ENCODE peak calls at places on chromosomes 16 and 17, in ten cellular contexts. One of them, this sample, is unnamed. For H3K27me3 and H3K4me1, the result is how much of the 10 kb centered on the place peaks cover.

GRCh38 chr17:28493467-28493866 is 12.7 kb upstream of the FOXN1 start:
- DNase-seq in HCT116: no peak
- DNase-seq in Panc1: no peak
- DNase-seq in GM12878: no peak
- DNase-seq in transverse colon: no peak
- DNase-seq in GM23338: no peak
- DNase-seq in SK-N-SH: no peak
- DNase-seq in sigmoid colon: no peak
- DNase-seq in stomach: no peak
- DNase-seq in spleen: no peak
- DNase-seq in this sample: no peak

GRCh38 chr16:19418200-19418599 is 517 bp downstream of the TMC5 start:
- DNase-seq in HCT116: no peak
- DNase-seq in Panc1: no peak
- DNase-seq in GM12878: no peak
- DNase-seq in transverse colon: no peak
- DNase-seq in GM23338: no peak
- DNase-seq in SK-N-SH: no peak
- DNase-seq in sigmoid colon: no peak
- DNase-seq in stomach: no peak
- DNase-seq in spleen: no peak
- DNase-seq in this sample: no peak

GRCh38 chr17:7403043-7403901 is 625 bp downstream of the TMEM256 start:
- DNase-seq in HCT116: peak
- DNase-seq in Panc1: no peak
- DNase-seq in GM12878: no peak
- DNase-seq in transverse colon: peak
- DNase-seq in GM23338: peak
- DNase-seq in SK-N-SH: peak
- DNase-seq in sigmoid colon: peak
- DNase-seq in stomach: peak
- DNase-seq in spleen: peak
- DNase-seq in this sample: no peak

GRCh38 chr16:50093607-50094570 is 28.1 kb downstream of the HEATR3 start:
- DNase-seq in HCT116: no peak
- DNase-seq in Panc1: no peak
- DNase-seq in GM12878: no peak
- DNase-seq in transverse colon: peak
- DNase-seq in GM23338: no peak
- DNase-seq in SK-N-SH: no peak
- DNase-seq in sigmoid colon: peak
- DNase-seq in stomach: peak
- DNase-seq in spleen: no peak
- DNase-seq in this sample: peak

GRCh38 chr17:75340636-75341035 is 51.4 kb upstream of the SLC25A19 start:
- DNase-seq in HCT116: no peak
- DNase-seq in Panc1: no peak
- DNase-seq in GM12878: no peak
- DNase-seq in transverse colon: no peak
- DNase-seq in GM23338: no peak
- DNase-seq in SK-N-SH: no peak
- DNase-seq in sigmoid colon: no peak
- DNase-seq in stomach: no peak
- DNase-seq in spleen: no peak
- DNase-seq in this sample: no peak

GRCh38 chr16:86080131-86080875 is 181.3 kb downstream of the IRF8 start:
- DNase-seq in HCT116: no peak
- DNase-seq in Panc1: no peak
- DNase-seq in GM12878: no peak
- DNase-seq in transverse colon: no peak
- DNase-seq in GM23338: no peak
- DNase-seq in SK-N-SH: no peak
- DNase-seq in sigmoid colon: peak
- DNase-seq in stomach: no peak
- DNase-seq in spleen: peak
- DNase-seq in this sample: peak

GRCh38 chr16:97822-98221 is 19.8 kb downstream of the MPG start:
- DNase-seq in HCT116: no peak
- DNase-seq in Panc1: no peak
- DNase-seq in GM12878: no peak
- DNase-seq in transverse colon: no peak
- DNase-seq in GM23338: no peak
- DNase-seq in SK-N-SH: no peak
- DNase-seq in sigmoid colon: no peak
- DNase-seq in stomach: no peak
- DNase-seq in spleen: peak
- DNase-seq in this sample: no peak

GRCh38 chr17:4839965-4840892 is 7.1 kb downstream of the MINK1 start:
- DNase-seq in HCT116: no peak
- DNase-seq in Panc1: no peak
- DNase-seq in GM12878: no peak
- DNase-seq in transverse colon: no peak
- DNase-seq in GM23338: no peak
- DNase-seq in SK-N-SH: no peak
- DNase-seq in sigmoid colon: no peak
- DNase-seq in stomach: no peak
- DNase-seq in spleen: no peak
- DNase-seq in this sample: no peak

GRCh38 chr17:42653179-42654124 is 5.6 kb upstream of the TUBG2 start:
- DNase-seq in HCT116: no peak
- DNase-seq in Panc1: no peak
- DNase-seq in GM12878: no peak
- DNase-seq in transverse colon: peak
- DNase-seq in GM23338: peak
- DNase-seq in SK-N-SH: peak
- DNase-seq in sigmoid colon: peak
- DNase-seq in stomach: no peak
- DNase-seq in spleen: no peak
- DNase-seq in this sample: no peak

GRCh38 chr16:49967012-49967559 is 57.9 kb upstream of the CNEP1R1 start:
- DNase-seq in HCT116: no peak
- DNase-seq in Panc1: no peak
- DNase-seq in GM12878: no peak
- DNase-seq in transverse colon: no peak
- DNase-seq in GM23338: no peak
- DNase-seq in SK-N-SH: peak
- DNase-seq in sigmoid colon: no peak
- DNase-seq in stomach: no peak
- DNase-seq in spleen: no peak
- DNase-seq in this sample: no peak

GRCh38 chr17:5023588-5024147 is 11.6 kb downstream of the SLC52A1 start:
- DNase-seq in HCT116: no peak
- DNase-seq in Panc1: no peak
- DNase-seq in GM12878: no peak
- DNase-seq in transverse colon: no peak
- DNase-seq in GM23338: no peak
- DNase-seq in SK-N-SH: no peak
- DNase-seq in sigmoid colon: no peak
- DNase-seq in stomach: no peak
- DNase-seq in spleen: no peak
- DNase-seq in this sample: no peak

GRCh38 chr17:78716814-78717393 is 65.2 kb downstream of the CYTH1 start:
- DNase-seq in HCT116: no peak
- DNase-seq in Panc1: no peak
- DNase-seq in GM12878: no peak
- DNase-seq in transverse colon: peak
- DNase-seq in GM23338: peak
- DNase-seq in SK-N-SH: peak
- DNase-seq in sigmoid colon: peak
- DNase-seq in stomach: peak
- DNase-seq in spleen: peak
- DNase-seq in this sample: peak
- TF ChIP-seq POLR2AphosphoS5 in HCT116: no peak
- TF ChIP-seq POLR2AphosphoS5 in Panc1: no peak
- TF ChIP-seq POLR2AphosphoS5 in GM12878: peak
- TF ChIP-seq POLR2AphosphoS5 in transverse colon: peak
- TF ChIP-seq POLR2AphosphoS5 in GM23338: no peak
- TF ChIP-seq POLR2AphosphoS5 in SK-N-SH: peak
- TF ChIP-seq POLR2AphosphoS5 in sigmoid colon: peak
- TF ChIP-seq POLR2AphosphoS5 in stomach: no peak
- TF ChIP-seq POLR2AphosphoS5 in spleen: peak
- TF ChIP-seq POLR2AphosphoS5 in this sample: peak

GRCh38 chr17:63436523-63437110 is 9.5 kb downstream of the CYB561 start:
- DNase-seq in HCT116: peak
- DNase-seq in Panc1: no peak
- DNase-seq in GM12878: no peak
- DNase-seq in transverse colon: no peak
- DNase-seq in GM23338: peak
- DNase-seq in SK-N-SH: peak
- DNase-seq in sigmoid colon: no peak
- DNase-seq in stomach: peak
- DNase-seq in spleen: no peak
- DNase-seq in this sample: no peak

GRCh38 chr17:63435681-63436522 is 10.2 kb downstream of the CYB561 start:
- DNase-seq in HCT116: no peak
- DNase-seq in Panc1: no peak
- DNase-seq in GM12878: no peak
- DNase-seq in transverse colon: peak
- DNase-seq in GM23338: peak
- DNase-seq in SK-N-SH: peak
- DNase-seq in sigmoid colon: no peak
- DNase-seq in stomach: peak
- DNase-seq in spleen: no peak
- DNase-seq in this sample: peak

GRCh38 chr17:63433746-63434591 is 12.1 kb downstream of the CYB561 start:
- DNase-seq in HCT116: no peak
- DNase-seq in Panc1: no peak
- DNase-seq in GM12878: no peak
- DNase-seq in transverse colon: peak
- DNase-seq in GM23338: no peak
- DNase-seq in SK-N-SH: peak
- DNase-seq in sigmoid colon: peak
- DNase-seq in stomach: peak
- DNase-seq in spleen: peak
- DNase-seq in this sample: peak

GRCh38 chr17:63437287-63438091 is 8.6 kb downstream of the CYB561 start:
- DNase-seq in HCT116: no peak
- DNase-seq in Panc1: no peak
- DNase-seq in GM12878: no peak
- DNase-seq in transverse colon: no peak
- DNase-seq in GM23338: no peak
- DNase-seq in SK-N-SH: peak
- DNase-seq in sigmoid colon: no peak
- DNase-seq in stomach: peak
- DNase-seq in spleen: no peak
- DNase-seq in this sample: no peak

DNA sequence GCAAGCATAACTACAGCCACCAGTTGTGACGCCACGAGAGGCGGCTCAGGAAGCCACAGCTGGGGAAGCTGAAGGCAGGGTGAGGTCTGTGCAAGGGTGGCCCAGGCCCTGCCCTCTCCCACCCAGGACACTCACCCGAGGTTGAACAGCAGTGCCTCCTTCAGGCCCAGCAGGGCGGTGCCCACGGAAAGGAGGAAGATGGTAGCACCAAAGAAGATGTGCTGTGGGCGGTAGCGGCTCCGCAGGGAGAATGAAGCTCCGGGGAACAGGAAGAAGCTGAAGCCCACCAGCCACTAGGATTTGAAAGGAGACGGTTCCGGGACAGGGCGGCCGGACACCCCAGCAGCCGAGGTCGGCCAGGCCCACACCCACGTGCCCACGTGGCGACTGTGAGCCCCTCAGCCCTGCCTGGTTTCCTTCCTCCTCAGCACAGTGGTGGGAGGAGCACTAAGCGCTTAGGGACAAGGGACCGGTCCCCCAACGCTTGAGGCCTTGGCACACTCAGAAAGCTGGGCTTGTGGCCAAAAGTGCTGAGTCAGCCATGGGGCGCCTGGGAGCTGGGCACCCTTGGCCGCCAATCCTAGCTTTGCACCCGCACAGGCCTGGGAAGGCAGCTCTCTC is 11.0 kb downstream of the CYB561 start:
- DNase-seq in HCT116: peak
- DNase-seq in Panc1: no peak
- DNase-seq in GM12878: no peak
- DNase-seq in transverse colon: peak
- DNase-seq in GM23338: no peak
- DNase-seq in SK-N-SH: peak
- DNase-seq in sigmoid colon: peak
- DNase-seq in stomach: peak
- DNase-seq in spleen: no peak
- DNase-seq in this sample: peak
- H3K27me3 ChIP-seq in HCT116: under half
- H3K27me3 ChIP-seq in Panc1: under half
- H3K27me3 ChIP-seq in GM12878: under half
- H3K27me3 ChIP-seq in transverse colon: under half
- H3K27me3 ChIP-seq in GM23338: under half
- H3K27me3 ChIP-seq in SK-N-SH: under half
- H3K27me3 ChIP-seq in sigmoid colon: under half
- H3K27me3 ChIP-seq in stomach: under half
- H3K27me3 ChIP-seq in spleen: under half
- H3K27me3 ChIP-seq in this sample: under half

DNA sequence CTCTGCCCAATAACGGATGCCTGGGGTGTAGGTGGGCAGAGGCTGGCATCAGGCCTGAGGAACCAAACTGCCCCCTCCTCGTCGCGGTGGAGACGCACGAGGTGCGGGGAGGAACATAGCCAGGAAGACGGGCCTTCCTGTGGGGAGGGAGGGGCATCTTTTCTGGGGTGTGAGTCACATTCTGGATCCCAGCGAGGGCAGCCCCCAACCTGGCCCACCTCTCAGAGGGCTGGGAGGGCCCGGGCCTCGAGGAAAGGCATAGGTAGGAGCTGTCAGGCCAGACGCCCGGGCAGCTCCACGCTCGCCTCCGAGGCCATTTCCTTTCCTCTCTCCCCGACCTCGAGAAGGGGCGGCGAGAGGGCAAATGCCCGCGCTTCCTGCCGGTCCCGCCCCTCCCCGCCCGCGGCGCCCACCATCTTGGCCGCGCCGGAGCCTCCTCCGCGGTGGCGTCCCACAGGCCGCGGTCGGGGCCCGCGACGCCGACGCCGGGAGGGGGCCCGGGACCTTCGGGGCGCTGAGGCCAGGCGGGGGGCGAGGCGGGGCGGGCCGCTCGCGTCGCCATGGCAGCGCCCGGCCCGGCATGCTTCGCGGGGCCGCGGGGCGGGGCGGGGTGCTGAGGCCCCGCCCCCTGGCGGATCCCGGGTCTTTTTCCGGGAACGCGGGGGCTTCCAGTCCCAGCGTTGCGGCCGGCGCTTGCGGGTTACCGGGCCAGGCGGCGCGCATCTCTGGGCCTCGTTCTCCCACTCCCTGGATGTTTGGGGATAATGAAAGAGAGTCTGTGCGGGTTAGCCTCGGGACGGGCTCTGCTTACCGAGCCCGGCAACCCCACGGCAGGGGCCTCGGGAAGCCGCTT is 13.2 kb downstream of the RAI1 start:
- DNase-seq in HCT116: no peak
- DNase-seq in Panc1: no peak
- DNase-seq in GM12878: no peak
- DNase-seq in transverse colon: peak
- DNase-seq in GM23338: peak
- DNase-seq in SK-N-SH: peak
- DNase-seq in sigmoid colon: peak
- DNase-seq in stomach: peak
- DNase-seq in spleen: peak
- DNase-seq in this sample: peak
- H3K4me1 ChIP-seq in HCT116: half or more
- H3K4me1 ChIP-seq in Panc1: half or more
- H3K4me1 ChIP-seq in GM12878: half or more
- H3K4me1 ChIP-seq in transverse colon: half or more
- H3K4me1 ChIP-seq in GM23338: under half
- H3K4me1 ChIP-seq in SK-N-SH: half or more
- H3K4me1 ChIP-seq in sigmoid colon: under half
- H3K4me1 ChIP-seq in stomach: half or more
- H3K4me1 ChIP-seq in spleen: half or more
- H3K4me1 ChIP-seq in this sample: under half

GRCh38 chr16:27749547-27749875 is 199.6 kb downstream of the KATNIP start:
- DNase-seq in HCT116: no peak
- DNase-seq in Panc1: no peak
- DNase-seq in GM12878: no peak
- DNase-seq in transverse colon: no peak
- DNase-seq in GM23338: no peak
- DNase-seq in SK-N-SH: no peak
- DNase-seq in sigmoid colon: no peak
- DNase-seq in stomach: no peak
- DNase-seq in spleen: no peak
- DNase-seq in this sample: no peak
- TF ChIP-seq POLR2AphosphoS5 in HCT116: no peak
- TF ChIP-seq POLR2AphosphoS5 in Panc1: no peak
- TF ChIP-seq POLR2AphosphoS5 in GM12878: no peak
- TF ChIP-seq POLR2AphosphoS5 in transverse colon: no peak
- TF ChIP-seq POLR2AphosphoS5 in GM23338: no peak
- TF ChIP-seq POLR2AphosphoS5 in SK-N-SH: no peak
- TF ChIP-seq POLR2AphosphoS5 in sigmoid colon: no peak
- TF ChIP-seq POLR2AphosphoS5 in stomach: no peak
- TF ChIP-seq POLR2AphosphoS5 in spleen: no peak
- TF ChIP-seq POLR2AphosphoS5 in this sample: no peak